ENCODE peak calls at places on chromosomes 6 and 20, in five cellular contexts. G, K, X, Q and V are unnamed samples.
A peak's percentile ranks its signal among the peaks of the same experiment; 100 is the strongest.

GRCh38 chr6:2688416-2689064 is 62.2 kb downstream of the MYLK4 start:
- DNase-seq in Q (peak; percentile 91), G (no peak), X (no peak), K (no peak), V (no peak)

GRCh38 chr6:9504191-9504590 is 910.7 kb downstream of the TFAP2A start:
- DNase-seq in K (no peak), Q (peak; percentile 43), G (no peak), X (no peak), V (no peak)

GRCh38 chr20:58661298-58662141 is 10.4 kb downstream of the STX16 start:
- DNase-seq in G (peak; percentile 82), Q (no peak), K (no peak), X (no peak), V (no peak)

GRCh38 chr6:109580519-109580918 is 97.5 kb upstream of the ZBTB24 start:
- DNase-seq in X (peak; percentile 44), Q (no peak), K (no peak), G (no peak), V (no peak)

GRCh38 chr20:63774348-63774735 is 34.8 kb downstream of the SLC2A4RG start:
- DNase-seq in K (no peak), G (no peak), Q (no peak), X (peak; percentile 30), V (no peak)

GRCh38 chr6:79949235-79949634 is 1.9 kb upstream of the ELOVL4 start:
- DNase-seq in Q (peak; percentile 66), G (peak; percentile 60), X (peak; percentile 61), K (peak; percentile 71), V (no peak)

GRCh38 chr20:25230177-25230831 is 17.6 kb upstream of the PYGB start:
- DNase-seq in K (no peak), X (no peak), Q (no peak), G (no peak), V (no peak)

GRCh38 chr6:152401978-152402377 is 235.2 kb downstream of the SYNE1 start:
- DNase-seq in G (no peak), Q (peak; percentile 86), K (peak; percentile 66), X (no peak), V (no peak)

GRCh38 chr6:11096109-11096508 is 2.5 kb downstream of the SMIM13 start:
- DNase-seq in X (peak; percentile 58), K (no peak), Q (peak; percentile 32), G (no peak), V (no peak)

GRCh38 chr6:41655706-41656668 is 17.7 kb downstream of the MDFI start:
- DNase-seq in K (no peak), Q (no peak), G (no peak), X (no peak), V (no peak)

GRCh38 chr6:158784505-158784904 is 34.7 kb downstream of the EZR start:
- DNase-seq in Q (peak; percentile 88), G (no peak), K (no peak), X (no peak), V (no peak)

GRCh38 chr6:16822529-16822928 is 61.3 kb upstream of the ATXN1 start:
- DNase-seq in Q (peak; percentile 38), X (no peak), K (no peak), G (no peak), V (no peak)

GRCh38 chr6:17987576-17988421 is at the start of gene KIF13A:
- DNase-seq in K (peak; percentile 86), X (peak; percentile 43), Q (peak; percentile 71), G (no peak), V (peak; percentile 86)

GRCh38 chr6:136365781-136366354 is 76.2 kb upstream of the BCLAF1 start:
- DNase-seq in Q (peak; percentile 7), G (no peak), X (no peak), K (peak; percentile 70), V (no peak)

GRCh38 chr6:161750677-161751076 is 476.8 kb upstream of the AGPAT4 start:
- DNase-seq in Q (peak; percentile 50), K (no peak), X (no peak), G (no peak), V (no peak)

GRCh38 chr6:159360306-159360705 is 191.1 kb downstream of the FNDC1 start:
- DNase-seq in G (no peak), X (no peak), Q (no peak), K (no peak), V (no peak)

GRCh38 chr20:32282461-32282860 is 5.0 kb downstream of the KIF3B start:
- DNase-seq in Q (no peak), G (no peak), X (no peak), K (no peak), V (no peak)

GRCh38 chr6:46734867-46735719 is at the start of gene PLA2G7:
- DNase-seq in K (no peak), Q (peak; percentile 69), X (peak; percentile 63), G (no peak), V (no peak)

GRCh38 chr6:37202788-37203491 is 33.0 kb downstream of the PIM1 start:
- DNase-seq in G (no peak), Q (peak; percentile 38), X (no peak), K (no peak), V (no peak)

GRCh38 chr6:156699017-156699421 is 78.2 kb upstream of the ARID1B start:
- DNase-seq in K (no peak), G (no peak), Q (peak; percentile 91), X (no peak), V (no peak)

GRCh38 chr20:25637247-25637646 is 13.4 kb upstream of the NANP start:
- DNase-seq in X (no peak), K (no peak), G (no peak), Q (peak; percentile 11), V (no peak)

GRCh38 chr6:133502451-133503259 is 261.5 kb downstream of the EYA4 start:
- DNase-seq in G (no peak), K (peak; percentile 87), Q (peak; percentile 12), X (no peak), V (no peak)

GRCh38 chr6:36357872-36358234 is 21.2 kb upstream of the BNIP5 start:
- DNase-seq in Q (no peak), G (peak; percentile 38), K (no peak), X (no peak), V (no peak)

GRCh38 chr6:40725390-40725789 is 138.2 kb upstream of the LRFN2 start:
- DNase-seq in X (no peak), Q (no peak), G (no peak), K (no peak), V (no peak)

GRCh38 chr6:118551673-118552063 is 3.6 kb downstream of the PLN start:
- DNase-seq in Q (no peak), K (no peak), X (no peak), G (no peak), V (no peak)

GRCh38 chr6:226516-227073 is 65.7 kb upstream of the DUSP22 start:
- DNase-seq in K (peak; percentile 39), G (no peak), X (no peak), Q (no peak), V (no peak)

GRCh38 chr6:90403489-90404381 is 107.1 kb upstream of the BACH2 start:
- DNase-seq in G (no peak), Q (peak; percentile 60), K (no peak), X (peak; percentile 53), V (no peak)

GRCh38 chr6:159279790-159280277 is 110.6 kb downstream of the FNDC1 start:
- DNase-seq in Q (no peak), K (no peak), X (peak; percentile 43), G (no peak), V (no peak)

GRCh38 chr6:52576054-52576391 is 837 bp downstream of the TRAM2 start:
- DNase-seq in K (no peak), X (no peak), G (no peak), Q (no peak), V (no peak)

GRCh38 chr6:137426007-137426689 is 68.0 kb downstream of the OLIG3 start:
- DNase-seq in X (no peak), G (no peak), Q (no peak), K (no peak), V (no peak)

GRCh38 chr20:56171087-56172012 is 77.2 kb upstream of the MC3R start:
- DNase-seq in Q (peak; percentile 40), G (no peak), K (no peak), X (no peak), V (no peak)
- H3K9me3 ChIP-seq in Q (no peaks in the 10 kb centered on the region), G (no peaks in the 10 kb centered on the region), K (no peaks in the 10 kb centered on the region), X (peaks cover 99% of the 10 kb centered on the region), V (no peaks in the 10 kb centered on the region)

DNA sequence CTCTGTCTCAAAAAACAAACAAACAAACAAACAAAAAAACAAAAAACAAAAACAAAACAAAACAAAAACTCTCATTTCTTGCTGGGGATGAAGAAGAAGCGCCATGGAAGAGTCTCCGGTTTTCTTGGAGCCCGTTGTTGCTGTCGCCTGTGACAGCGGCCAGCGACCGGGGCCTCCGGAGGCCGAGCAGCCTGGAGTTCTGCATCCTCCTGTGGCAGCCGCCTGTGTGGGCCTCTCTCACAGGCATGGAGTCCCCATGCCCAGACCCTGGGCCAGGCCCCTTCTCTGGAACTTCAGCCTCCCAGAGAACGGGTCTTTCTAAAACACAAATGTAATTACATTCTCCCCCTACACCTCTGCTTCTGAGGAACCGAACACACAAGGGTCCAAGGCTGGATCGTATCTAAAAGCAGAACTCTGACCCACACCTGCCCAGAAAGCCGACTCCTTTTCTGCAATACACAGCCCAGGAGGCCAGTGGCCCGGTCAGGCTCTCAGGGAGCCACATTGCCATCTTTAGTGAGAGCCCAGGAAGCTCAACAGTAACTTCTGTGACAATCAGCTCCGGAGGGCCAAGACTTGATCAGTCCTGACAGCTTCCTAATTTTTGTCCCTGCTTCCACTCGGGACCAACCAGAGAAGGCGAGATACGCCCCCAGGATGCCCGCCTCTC is 18.5 kb downstream of the DACT2 start:
- DNase-seq in G (no peak), K (peak; percentile 42), Q (no peak), X (no peak), V (no peak)
- H3K9me3 ChIP-seq in G (no peaks in the 10 kb centered on the region), K (no peaks in the 10 kb centered on the region), Q (no peaks in the 10 kb centered on the region), X (no peaks in the 10 kb centered on the region), V (no peaks in the 10 kb centered on the region)

GRCh38 chr6:22896716-22897115 is 327.4 kb downstream of the HDGFL1 start:
- DNase-seq in Q (no peak), K (no peak), X (no peak), G (no peak), V (no peak)
- H3K9me3 ChIP-seq in Q (no peaks in the 10 kb centered on the region), K (no peaks in the 10 kb centered on the region), X (no peaks in the 10 kb centered on the region), G (no peaks in the 10 kb centered on the region), V (no peaks in the 10 kb centered on the region)

DNA sequence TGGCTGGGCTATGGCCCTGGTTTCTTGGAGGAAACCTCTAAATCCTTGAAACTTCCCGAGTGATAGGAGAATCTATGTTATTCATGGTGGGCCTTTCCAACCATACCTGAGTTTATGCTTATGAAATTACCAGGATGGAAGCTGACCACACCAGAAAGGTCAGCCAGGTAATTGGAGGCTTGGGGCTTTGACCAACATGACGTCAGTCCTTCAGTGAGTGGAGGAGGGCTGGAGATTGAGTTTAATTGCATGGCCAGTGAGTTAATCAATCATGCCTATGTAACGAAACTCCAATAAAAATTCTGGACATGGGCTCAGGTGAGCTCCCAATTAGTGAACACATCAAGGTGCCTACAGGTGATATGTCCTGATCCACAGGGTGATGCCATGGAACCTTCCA is 106.3 kb downstream of the CDH26 start:
- DNase-seq in K (no peak), Q (no peak), G (no peak), X (peak; percentile 2), V (no peak)
- H3K9me3 ChIP-seq in K (no peaks in the 10 kb centered on the region), Q (no peaks in the 10 kb centered on the region), G (no peaks in the 10 kb centered on the region), X (no peaks in the 10 kb centered on the region), V (no peaks in the 10 kb centered on the region)

DNA sequence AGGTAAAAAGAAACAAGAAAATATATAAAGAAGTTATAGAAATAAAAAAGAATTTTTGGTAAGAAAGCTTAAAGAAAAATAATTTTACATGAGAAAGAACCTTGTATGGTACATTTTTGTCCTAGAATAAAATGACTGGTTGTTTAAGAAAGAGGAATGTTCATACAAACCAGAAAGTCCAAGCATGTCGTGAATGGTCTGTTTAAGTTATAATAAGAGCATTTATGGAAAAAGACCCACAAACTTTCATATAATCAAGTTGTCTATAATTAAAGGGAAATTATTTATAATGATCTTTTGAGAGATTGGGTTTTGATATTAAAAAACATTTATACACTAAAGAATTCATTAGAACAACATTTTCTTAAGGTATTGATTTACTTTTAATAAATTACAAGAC is 27.8 kb upstream of the FAM110A start:
- DNase-seq in Q (peak; percentile 34), K (no peak), G (no peak), X (no peak), V (no peak)
- H3K9me3 ChIP-seq in Q (peaks cover 28% of the 10 kb centered on the region), K (no peaks in the 10 kb centered on the region), G (no peaks in the 10 kb centered on the region), X (no peaks in the 10 kb centered on the region), V (no peaks in the 10 kb centered on the region)